ENCODE peak calls at places on chromosomes 1 and 21, in nine cellular contexts. E is skeletal muscle cell; R is H7; A is choroid plexus epithelial cell; F is activated CD8-positive, alpha-beta memory T cell treated with anti-CD3 and anti-CD28 coated beads, Interleukin-2, amount 50 U/mL, for 48 hours; K is esophagus muscularis mucosa; N is NCI-H1930; L is NCI-H510A; O is activated naive CD4-positive, alpha-beta T cell. C is an unnamed sample.

GRCh38 chr1:36562181-36562685 is 79.5 kb upstream of the CSF3R start:
- DNase-seq in E (no peak), R (no peak), A (no peak), F (no peak), K (no peak), N (no peak), L (no peak), O (no peak), C (no peak)

GRCh38 chr1:67647814-67648358 is 37.1 kb upstream of the GADD45A start:
- DNase-seq in E (no peak), R (no peak), A (no peak), F (no peak), K (peak; percentile 19), N (no peak), L (no peak), O (no peak), C (no peak)

GRCh38 chr1:9448132-9449105 is 90.8 kb upstream of the SLC25A33 start:
- DNase-seq in E (no peak), R (peak; percentile 45), A (peak; percentile 33), F (no peak), K (no peak), N (no peak), L (no peak), O (no peak), C (no peak)

GRCh38 chr1:201583663-201584062 is 44.7 kb downstream of the NAV1 start:
- DNase-seq in E (no peak), R (no peak), A (no peak), F (no peak), K (no peak), N (no peak), L (no peak), O (no peak), C (no peak)

GRCh38 chr1:206595581-206596318 is 16.5 kb downstream of the EIF2D start:
- DNase-seq in E (no peak), R (no peak), A (no peak), F (no peak), K (no peak), N (no peak), L (no peak), O (no peak), C (no peak)

GRCh38 chr1:29550119-29550841 is 314.0 kb downstream of the PTPRU start:
- DNase-seq in E (no peak), R (peak; percentile 48), A (no peak), F (peak; percentile 30), K (no peak), N (no peak), L (peak; percentile 61), O (no peak), C (peak; percentile 68)

GRCh38 chr1:53581476-53581875 is 122.3 kb downstream of the DMRTB1 start:
- DNase-seq in E (no peak), R (no peak), A (no peak), F (peak; percentile 23), K (no peak), N (no peak), L (no peak), O (no peak), C (no peak)

GRCh38 chr1:36771678-36772284 is 262.5 kb downstream of the GRIK3 start:
- DNase-seq in E (no peak), R (peak; percentile 73), A (no peak), F (no peak), K (no peak), N (no peak), L (peak; percentile 100), O (no peak), C (no peak)

GRCh38 chr1:113168946-113169345 is 95.9 kb downstream of the LRIG2 start:
- DNase-seq in E (no peak), R (no peak), A (no peak), F (no peak), K (no peak), N (no peak), L (no peak), O (no peak), C (no peak)

GRCh38 chr1:154624756-154625643 is 17.0 kb upstream of the ADAR start:
- DNase-seq in E (peak; percentile 45), R (no peak), A (peak; percentile 71), F (no peak), K (no peak), N (no peak), L (no peak), O (no peak), C (no peak)

GRCh38 chr1:169348356-169349036 is 19.1 kb downstream of the NME7 start:
- DNase-seq in E (no peak), R (no peak), A (peak; percentile 82), F (no peak), K (no peak), N (peak; percentile 58), L (no peak), O (no peak), C (no peak)

GRCh38 chr21:41196990-41197389 is 29.0 kb downstream of the BACE2 start:
- DNase-seq in E (no peak), R (no peak), A (peak; percentile 34), F (no peak), K (no peak), N (no peak), L (no peak), O (no peak), C (no peak)

C was measured in left lung.